ENCODE peak calls at places on chromosomes 2 and 18, in seven cellular contexts. Y, R, S, V, U, T and X are unnamed samples.

GRCh38 chr18:9103488-9103887 is 989 bp downstream of the NDUFV2 start:
- DNase-seq in U (no peak), Y (peak), T (no peak), V (no peak), S (no peak), R (peak), X (no peak)

GRCh38 chr18:32049393-32050161 is 31.0 kb downstream of the RNF125 start:
- DNase-seq in R (peak), Y (no peak), S (no peak), U (no peak), T (peak), V (no peak), X (peak)

GRCh38 chr2:99836670-99837069 is 305.7 kb downstream of the AFF3 start:
- DNase-seq in S (no peak), V (no peak), T (no peak), U (no peak), Y (peak), R (peak), X (no peak)

GRCh38 chr2:198325359-198325758 is 521.0 kb downstream of the PLCL1 start:
- DNase-seq in V (no peak), T (no peak), Y (no peak), U (no peak), S (no peak), R (no peak), X (no peak)

GRCh38 chr2:359047-359446 is 71.2 kb upstream of the ALKAL2 start:
- DNase-seq in V (no peak), Y (no peak), S (no peak), T (no peak), U (no peak), R (no peak), X (no peak)

GRCh38 chr2:61946661-61947060 is 41.2 kb downstream of the COMMD1 start:
- DNase-seq in T (no peak), Y (no peak), S (no peak), V (no peak), R (peak), U (no peak), X (no peak)

GRCh38 chr2:109062558-109063325 is 66.3 kb upstream of the SH3RF3 start:
- DNase-seq in V (no peak), T (no peak), S (no peak), R (no peak), Y (peak), U (no peak), X (no peak)

GRCh38 chr18:78293516-78293915 is 686.1 kb upstream of the SALL3 start:
- DNase-seq in S (no peak), V (no peak), Y (no peak), T (no peak), U (no peak), R (no peak), X (no peak)

GRCh38 chr2:198657520-198658121 is 800.1 kb downstream of the SATB2 start:
- DNase-seq in T (no peak), U (no peak), S (peak), Y (peak), V (no peak), R (peak), X (no peak)